ENCODE peak calls at places on chromosomes 1 and 21, in ten cellular contexts. S is AG09309, N is right lobe of liver, D is ovary, V is foreskin fibroblast, O is amygdala, J is GM19239, E is transverse colon, H is GM10248, C is LoVo. Z is an unnamed sample.
A peak's percentile ranks its signal among the peaks of the same experiment; 100 is the strongest.

GRCh38 chr21:37509802-37510393 is 143.3 kb downstream of the DYRK1A start:
- DNase-seq in O (no peak), E (no peak), N (no peak), V (peak; percentile 7), H (no peak), D (no peak), C (no peak), S (no peak), J (no peak), Z (no peak)

GRCh38 chr1:55826413-55827080 is 611.4 kb upstream of the USP24 start:
- DNase-seq in E (no peak), O (no peak), S (no peak), N (no peak), D (no peak), V (no peak), C (no peak), H (no peak), J (no peak), Z (no peak)

GRCh38 chr1:235093013-235093618 is 35.5 kb downstream of the TOMM20 start:
- DNase-seq in E (peak; percentile 59), C (no peak), D (no peak), H (no peak), O (peak; percentile 60), V (no peak), N (no peak), J (no peak), S (no peak), Z (peak; percentile 66)

GRCh38 chr1:19596065-19596718 is 47.9 kb upstream of the NBL1 start:
- DNase-seq in H (no peak), V (no peak), J (no peak), S (no peak), O (peak; percentile 26), N (no peak), C (no peak), E (peak; percentile 32), D (peak; percentile 39), Z (no peak)

GRCh38 chr1:247295274-247295684 is 36.4 kb downstream of the ZNF496 start:
- DNase-seq in N (no peak), C (no peak), D (no peak), H (no peak), J (no peak), E (no peak), O (no peak), V (peak; percentile 10), S (no peak), Z (no peak)

GRCh38 chr1:18581420-18581880 is 49.2 kb upstream of the PAX7 start:
- DNase-seq in E (peak; percentile 15), S (no peak), J (peak; percentile 62), H (peak; percentile 79), O (peak; percentile 16), D (peak; percentile 52), V (no peak), C (no peak), N (no peak), Z (peak; percentile 49)

GRCh38 chr1:77014396-77014795 is 147.1 kb downstream of the ST6GALNAC5 start:
- DNase-seq in N (no peak), O (no peak), D (no peak), E (no peak), C (no peak), V (no peak), J (no peak), S (no peak), H (no peak), Z (no peak)

GRCh38 chr1:172146149-172146850 is 274.2 kb upstream of the C1orf105 start:
- DNase-seq in C (no peak), J (no peak), O (no peak), H (no peak), E (no peak), V (peak; percentile 64), D (no peak), S (no peak), N (no peak), Z (no peak)

GRCh38 chr1:51093566-51093965 is 8.5 kb upstream of the C1orf185 start:
- DNase-seq in S (peak; percentile 23), C (no peak), V (peak; percentile 2), D (no peak), H (no peak), O (no peak), N (no peak), E (no peak), J (no peak), Z (no peak)

GRCh38 chr1:204419064-204419403 is 7.4 kb upstream of the PPP1R15B start:
- DNase-seq in J (no peak), O (no peak), E (no peak), V (peak; percentile 27), S (no peak), D (no peak), H (no peak), N (no peak), C (peak; percentile 52), Z (peak; percentile 62)

GRCh38 chr21:19489930-19490329 is 1086.3 kb upstream of the TMPRSS15 start:
- DNase-seq in J (no peak), N (no peak), D (no peak), O (no peak), S (no peak), C (no peak), V (no peak), E (no peak), H (no peak), Z (no peak)

GRCh38 chr1:72280714-72281113 is 1.6 kb downstream of the NEGR1 start:
- DNase-seq in H (no peak), O (no peak), E (no peak), V (no peak), N (no peak), D (no peak), C (no peak), S (peak; percentile 5), J (no peak), Z (peak; percentile 7)

GRCh38 chr1:18643154-18644012 is 12.7 kb downstream of the PAX7 start:
- DNase-seq in V (no peak), E (no peak), S (no peak), H (no peak), D (no peak), J (no peak), C (no peak), N (no peak), O (no peak), Z (peak; percentile 5)

GRCh38 chr21:42389449-42389835 is 6.4 kb downstream of the TMPRSS3 start:
- DNase-seq in E (peak; percentile 50), S (no peak), H (no peak), D (no peak), N (peak; percentile 45), J (no peak), C (peak; percentile 42), O (no peak), V (no peak), Z (no peak)

GRCh38 chr21:42349420-42350075 is 1.2 kb downstream of the TFF2 start:
- DNase-seq in J (no peak), S (no peak), E (no peak), V (no peak), N (no peak), C (no peak), H (no peak), O (no peak), D (no peak), Z (no peak)

Z was measured in dermis blood vessel endothelial cell.